ENCODE peak calls at places on chromosomes 11 and 22, in nine cellular contexts. S is cardiac muscle cell, V is left ventricle myocardium inferior, Y is OCI-LY7, X is MM.1S, L is cardiac fibroblast, W is PC-9, J is prostate gland, Q is gastrocnemius medialis. R is an unnamed sample.

GRCh38 chr11:121892131-121892681 is 223.8 kb downstream of the BLID start:
- DNase-seq in J (no peak), Y (no peak), X (no peak), Q (no peak), S (peak; percentile 74), W (peak; percentile 44), V (peak; percentile 30), L (peak; percentile 89), R (peak; percentile 74)

GRCh38 chr11:73652046-73652730 is 5.8 kb downstream of the PLEKHB1 start:
- DNase-seq in S (peak; percentile 71), Q (no peak), L (peak; percentile 42), J (no peak), X (no peak), W (no peak), V (no peak), Y (no peak), R (no peak)

GRCh38 chr11:72703281-72704008 is 29.2 kb upstream of the PDE2A start:
- DNase-seq in V (peak; percentile 84), S (peak; percentile 88), Q (no peak), X (no peak), J (no peak), L (peak; percentile 94), Y (no peak), W (no peak), R (peak; percentile 88)

GRCh38 chr22:33404723-33405122 is 346.5 kb upstream of the SYN3 start:
- DNase-seq in Q (no peak), X (no peak), J (no peak), V (no peak), Y (no peak), W (no peak), S (no peak), L (no peak), R (no peak)

GRCh38 chr11:24226606-24227005 is 270.2 kb upstream of the LUZP2 start:
- DNase-seq in W (no peak), J (no peak), X (no peak), Y (no peak), Q (no peak), S (no peak), V (no peak), L (no peak), R (peak; percentile 10)

GRCh38 chr11:76621466-76621865 is 49.1 kb downstream of the LRRC32 start:
- DNase-seq in V (no peak), Y (no peak), W (no peak), Q (no peak), L (no peak), S (no peak), J (no peak), X (no peak), R (no peak)

GRCh38 chr11:27282141-27282590 is 80.8 kb downstream of the CCDC34 start:
- DNase-seq in Y (no peak), J (no peak), S (peak; percentile 89), Q (no peak), L (peak; percentile 92), V (peak; percentile 59), X (no peak), W (no peak), R (peak; percentile 98)

GRCh38 chr11:111845256-111846028 is 25.9 kb downstream of the ALG9 start:
- DNase-seq in Y (no peak), V (no peak), S (peak; percentile 62), J (no peak), Q (no peak), X (no peak), L (peak; percentile 25), W (peak; percentile 96), R (peak; percentile 67)

GRCh38 chr11:72584293-72584921 is 89.8 kb downstream of the PDE2A start:
- DNase-seq in V (peak; percentile 53), J (no peak), X (no peak), L (peak; percentile 27), W (no peak), Q (peak; percentile 41), Y (no peak), S (peak; percentile 37), R (no peak)

GRCh38 chr11:79082280-79082679 is 358.6 kb downstream of the TENM4 start:
- DNase-seq in J (no peak), W (no peak), S (no peak), L (no peak), Q (no peak), X (no peak), Y (no peak), V (no peak), R (no peak)

GRCh38 chr11:32087602-32088001 is 3.3 kb upstream of the RCN1 start:
- DNase-seq in V (no peak), X (peak; percentile 7), J (no peak), W (no peak), S (peak; percentile 83), Y (no peak), Q (no peak), L (peak; percentile 85), R (peak; percentile 97)

GRCh38 chr11:32088117-32088941 is 2.5 kb upstream of the RCN1 start:
- DNase-seq in L (peak; percentile 96), Q (no peak), S (peak; percentile 98), Y (no peak), W (peak; percentile 89), V (peak; percentile 40), J (peak; percentile 36), X (peak; percentile 48), R (peak; percentile 95)

GRCh38 chr11:32090774-32091370 is at the start of gene RCN1:
- DNase-seq in S (peak; percentile 95), Q (peak; percentile 17), X (peak; percentile 46), L (peak; percentile 91), Y (no peak), V (peak; percentile 77), J (peak; percentile 45), W (peak; percentile 48), R (peak; percentile 87)

GRCh38 chr11:32094931-32095330 is 4.1 kb downstream of the RCN1 start:
- DNase-seq in J (no peak), V (no peak), Y (no peak), W (no peak), X (no peak), S (peak; percentile 46), L (peak; percentile 56), Q (no peak), R (no peak)

DNA sequence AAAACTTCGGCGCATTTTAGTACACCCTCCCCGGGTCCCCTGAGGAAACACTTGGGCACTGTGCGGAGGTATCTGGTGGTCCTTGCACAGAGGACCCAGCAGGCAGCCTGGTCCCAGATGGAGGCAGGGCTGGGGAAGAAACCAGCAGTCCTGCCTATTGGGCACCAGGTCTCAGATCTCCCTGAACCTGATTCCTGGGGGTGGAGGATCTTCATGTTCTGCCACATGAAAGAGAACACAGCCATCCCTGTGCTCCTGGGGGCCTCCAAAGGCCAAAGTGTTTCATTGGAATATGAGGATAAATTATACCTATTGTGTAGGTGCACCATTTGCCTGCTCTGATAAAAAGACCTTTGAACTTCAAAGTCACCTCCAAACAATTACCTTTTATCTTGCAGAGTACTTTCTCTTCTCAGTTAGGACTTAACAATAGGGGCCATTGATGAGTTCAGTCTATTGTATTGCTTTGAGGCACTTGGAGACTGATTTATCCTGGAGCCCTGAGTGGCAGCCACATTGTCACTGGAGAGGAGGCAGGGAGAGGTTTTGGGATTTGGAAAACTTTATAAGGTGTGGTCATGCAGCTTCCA is 1.8 kb downstream of the RCN1 start:
- DNase-seq in Y (no peak), S (no peak), J (no peak), L (no peak), V (no peak), Q (no peak), W (peak; percentile 17), X (no peak), R (no peak)
- TF ChIP-seq CTCF in Y (no peak), S (no peak), J (no peak), L (no peak), V (no peak), Q (no peak), W (no peak), X (no peak), R (no peak)

DNA sequence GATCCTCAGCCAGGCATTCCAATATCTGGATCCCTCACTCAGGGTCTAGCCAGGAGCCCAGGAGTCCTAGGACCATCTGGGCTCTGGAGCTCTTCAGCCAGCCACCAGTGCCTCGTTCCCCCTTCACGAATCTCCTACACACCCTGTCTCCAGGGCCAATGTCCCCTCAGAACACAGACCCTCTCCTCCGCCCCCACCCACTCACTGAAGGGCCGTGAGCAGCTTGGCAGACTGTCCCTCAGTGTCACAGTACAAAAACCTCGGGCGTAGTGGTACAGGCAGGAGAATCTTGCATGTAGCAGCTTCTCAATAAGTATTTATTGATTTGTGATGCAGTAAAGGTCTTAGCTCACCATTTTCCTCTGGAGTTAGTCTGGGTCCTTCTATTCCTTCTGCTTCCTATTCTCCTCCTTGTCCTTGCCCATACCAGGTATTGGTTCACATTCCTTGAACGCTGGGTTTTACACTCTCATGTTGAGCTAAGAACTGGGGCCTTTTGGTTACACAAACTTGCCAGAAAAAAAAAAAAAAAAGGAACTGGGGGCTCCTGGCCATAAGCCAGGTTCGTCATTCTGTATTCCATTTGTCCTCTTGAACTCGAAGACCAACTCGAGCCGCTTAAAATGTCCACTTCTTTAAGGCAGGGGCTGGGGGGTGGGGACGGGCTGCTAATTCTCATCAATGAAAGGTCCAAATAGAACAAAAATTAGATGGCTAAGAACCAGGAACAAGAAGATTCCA is 2.3 kb downstream of the CXCR5 start:
- DNase-seq in X (no peak), Q (no peak), S (no peak), J (no peak), W (no peak), Y (no peak), L (no peak), V (no peak), R (no peak)
- H3K4me3 ChIP-seq in X (no peak overlapping the region), Q (no peak overlapping the region), S (no peak overlapping the region), J (no peak overlapping the region), W (no peak overlapping the region), Y (peak overlapping the region; percentile 61), L (no peak overlapping the region), V (no peak overlapping the region), R (no peak overlapping the region)

GRCh38 chr22:30880181-30880601 is 88.4 kb downstream of the MORC2 start:
- DNase-seq in J (no peak), Q (no peak), X (no peak), V (no peak), S (no peak), Y (no peak), L (no peak), W (no peak), R (no peak)
- TF ChIP-seq CTCF in J (no peak), Q (no peak), X (no peak), V (no peak), S (no peak), Y (no peak), L (no peak), W (no peak), R (no peak)

GRCh38 chr11:61871158-61871597 is 20.2 kb downstream of the FADS3 start:
- DNase-seq in S (peak; percentile 84), V (peak; percentile 81), Q (peak; percentile 47), Y (peak; percentile 81), L (peak; percentile 87), W (peak; percentile 65), X (peak; percentile 45), J (peak; percentile 68), R (peak; percentile 83)
- H3K4me3 ChIP-seq in S (no peak overlapping the region), V (peak overlapping the region; percentile 44), Q (no peak overlapping the region), Y (no peak overlapping the region), L (peak overlapping the region; percentile 15), W (no peak overlapping the region), X (no peak overlapping the region), J (no peak overlapping the region), R (peak overlapping the region; percentile 25)